ENCODE peak calls at places on chromosomes 7 and 10, in ten cellular contexts. One of them, this sample, is unnamed. For H3K4me1, the result is how much of the 10 kb centered on the place peaks cover.

GRCh38 chr10:680146-680545 is 9.3 kb downstream of the DIP2C start:
- DNase-seq in gastrocnemius medialis: peak
- DNase-seq in right atrium auricular region: no peak
- DNase-seq in cardiac muscle cell: no peak
- DNase-seq in transverse colon: no peak
- DNase-seq in RWPE2: no peak
- DNase-seq in sigmoid colon: no peak
- DNase-seq in OCI-LY7: no peak
- DNase-seq in upper lobe of right lung: peak
- DNase-seq in CD8-positive, alpha-beta T cell: no peak
- DNase-seq in this sample: no peak

GRCh38 chr10:29946953-29947700 is 112.3 kb downstream of the JCAD start:
- DNase-seq in OCI-LY7: no peak
- DNase-seq in right atrium auricular region: peak
- DNase-seq in RWPE2: peak
- DNase-seq in CD8-positive, alpha-beta T cell: no peak
- DNase-seq in sigmoid colon: peak
- DNase-seq in gastrocnemius medialis: peak
- DNase-seq in transverse colon: no peak
- DNase-seq in upper lobe of right lung: no peak
- DNase-seq in cardiac muscle cell: peak
- DNase-seq in this sample: peak

GRCh38 chr7:5217396-5217795 is 27.4 kb downstream of the WIPI2 start:
- DNase-seq in OCI-LY7: no peak
- DNase-seq in upper lobe of right lung: peak
- DNase-seq in sigmoid colon: peak
- DNase-seq in right atrium auricular region: no peak
- DNase-seq in CD8-positive, alpha-beta T cell: no peak
- DNase-seq in RWPE2: peak
- DNase-seq in gastrocnemius medialis: no peak
- DNase-seq in transverse colon: no peak
- DNase-seq in cardiac muscle cell: no peak
- DNase-seq in this sample: no peak

GRCh38 chr7:25069900-25070443 is 55.1 kb downstream of the CYCS start:
- DNase-seq in OCI-LY7: peak
- DNase-seq in CD8-positive, alpha-beta T cell: peak
- DNase-seq in cardiac muscle cell: peak
- DNase-seq in right atrium auricular region: peak
- DNase-seq in transverse colon: peak
- DNase-seq in upper lobe of right lung: no peak
- DNase-seq in gastrocnemius medialis: peak
- DNase-seq in RWPE2: no peak
- DNase-seq in sigmoid colon: peak
- DNase-seq in this sample: peak

GRCh38 chr7:151082151-151083070 is 882 bp downstream of the TMUB1 start:
- DNase-seq in transverse colon: no peak
- DNase-seq in OCI-LY7: no peak
- DNase-seq in CD8-positive, alpha-beta T cell: no peak
- DNase-seq in upper lobe of right lung: no peak
- DNase-seq in gastrocnemius medialis: no peak
- DNase-seq in RWPE2: peak
- DNase-seq in sigmoid colon: no peak
- DNase-seq in right atrium auricular region: no peak
- DNase-seq in cardiac muscle cell: no peak
- DNase-seq in this sample: no peak

GRCh38 chr10:101775273-101776131 is at the start of gene FGF8:
- DNase-seq in cardiac muscle cell: no peak
- DNase-seq in RWPE2: no peak
- DNase-seq in CD8-positive, alpha-beta T cell: no peak
- DNase-seq in right atrium auricular region: no peak
- DNase-seq in transverse colon: no peak
- DNase-seq in upper lobe of right lung: peak
- DNase-seq in sigmoid colon: peak
- DNase-seq in gastrocnemius medialis: no peak
- DNase-seq in OCI-LY7: no peak
- DNase-seq in this sample: peak

GRCh38 chr7:20144801-20145200 is 72.4 kb downstream of the MACC1 start:
- DNase-seq in upper lobe of right lung: no peak
- DNase-seq in transverse colon: no peak
- DNase-seq in gastrocnemius medialis: no peak
- DNase-seq in OCI-LY7: no peak
- DNase-seq in CD8-positive, alpha-beta T cell: no peak
- DNase-seq in right atrium auricular region: no peak
- DNase-seq in sigmoid colon: no peak
- DNase-seq in cardiac muscle cell: no peak
- DNase-seq in RWPE2: no peak
- DNase-seq in this sample: no peak

GRCh38 chr7:2527505-2528464 is 8.2 kb downstream of the LFNG start:
- DNase-seq in sigmoid colon: no peak
- DNase-seq in OCI-LY7: no peak
- DNase-seq in RWPE2: peak
- DNase-seq in right atrium auricular region: no peak
- DNase-seq in CD8-positive, alpha-beta T cell: peak
- DNase-seq in cardiac muscle cell: peak
- DNase-seq in transverse colon: peak
- DNase-seq in gastrocnemius medialis: no peak
- DNase-seq in upper lobe of right lung: no peak
- DNase-seq in this sample: no peak

GRCh38 chr10:82757907-82758306 is 882.9 kb downstream of the NRG3 start:
- DNase-seq in transverse colon: no peak
- DNase-seq in upper lobe of right lung: no peak
- DNase-seq in right atrium auricular region: no peak
- DNase-seq in sigmoid colon: no peak
- DNase-seq in CD8-positive, alpha-beta T cell: no peak
- DNase-seq in cardiac muscle cell: no peak
- DNase-seq in gastrocnemius medialis: no peak
- DNase-seq in RWPE2: no peak
- DNase-seq in OCI-LY7: no peak
- DNase-seq in this sample: no peak

GRCh38 chr7:74044366-74045350 is 16.7 kb downstream of the ELN start:
- DNase-seq in transverse colon: no peak
- DNase-seq in CD8-positive, alpha-beta T cell: no peak
- DNase-seq in cardiac muscle cell: no peak
- DNase-seq in OCI-LY7: no peak
- DNase-seq in gastrocnemius medialis: no peak
- DNase-seq in RWPE2: no peak
- DNase-seq in right atrium auricular region: no peak
- DNase-seq in upper lobe of right lung: no peak
- DNase-seq in sigmoid colon: no peak
- DNase-seq in this sample: no peak

GRCh38 chr7:68266004-68266579 is 1269.5 kb downstream of the TYW1 start:
- DNase-seq in sigmoid colon: no peak
- DNase-seq in RWPE2: no peak
- DNase-seq in CD8-positive, alpha-beta T cell: no peak
- DNase-seq in cardiac muscle cell: no peak
- DNase-seq in gastrocnemius medialis: no peak
- DNase-seq in right atrium auricular region: no peak
- DNase-seq in transverse colon: no peak
- DNase-seq in upper lobe of right lung: no peak
- DNase-seq in OCI-LY7: no peak
- DNase-seq in this sample: no peak

GRCh38 chr10:110932505-110933180 is 13.2 kb downstream of the SHOC2 start:
- DNase-seq in OCI-LY7: no peak
- DNase-seq in CD8-positive, alpha-beta T cell: no peak
- DNase-seq in cardiac muscle cell: no peak
- DNase-seq in sigmoid colon: no peak
- DNase-seq in right atrium auricular region: no peak
- DNase-seq in gastrocnemius medialis: no peak
- DNase-seq in upper lobe of right lung: no peak
- DNase-seq in transverse colon: no peak
- DNase-seq in RWPE2: no peak
- DNase-seq in this sample: no peak

GRCh38 chr10:122363722-122364463 is 10.6 kb upstream of the PLEKHA1 start:
- DNase-seq in OCI-LY7: no peak
- DNase-seq in RWPE2: no peak
- DNase-seq in sigmoid colon: no peak
- DNase-seq in upper lobe of right lung: no peak
- DNase-seq in CD8-positive, alpha-beta T cell: no peak
- DNase-seq in gastrocnemius medialis: no peak
- DNase-seq in transverse colon: no peak
- DNase-seq in cardiac muscle cell: no peak
- DNase-seq in right atrium auricular region: peak
- DNase-seq in this sample: no peak

GRCh38 chr7:130337410-130337971 is 7.1 kb upstream of the CPA5 start:
- DNase-seq in transverse colon: no peak
- DNase-seq in RWPE2: no peak
- DNase-seq in gastrocnemius medialis: no peak
- DNase-seq in OCI-LY7: no peak
- DNase-seq in upper lobe of right lung: no peak
- DNase-seq in sigmoid colon: no peak
- DNase-seq in right atrium auricular region: no peak
- DNase-seq in cardiac muscle cell: no peak
- DNase-seq in CD8-positive, alpha-beta T cell: no peak
- DNase-seq in this sample: peak
- TF ChIP-seq CTCF in transverse colon: no peak
- TF ChIP-seq CTCF in RWPE2: no peak
- TF ChIP-seq CTCF in gastrocnemius medialis: no peak
- TF ChIP-seq CTCF in OCI-LY7: no peak
- TF ChIP-seq CTCF in upper lobe of right lung: no peak
- TF ChIP-seq CTCF in sigmoid colon: no peak
- TF ChIP-seq CTCF in right atrium auricular region: no peak
- TF ChIP-seq CTCF in cardiac muscle cell: no peak
- TF ChIP-seq CTCF in CD8-positive, alpha-beta T cell: no peak
- TF ChIP-seq CTCF in this sample: peak

GRCh38 chr10:132417249-132417878 is 20.4 kb downstream of the PWWP2B start:
- DNase-seq in transverse colon: no peak
- DNase-seq in upper lobe of right lung: no peak
- DNase-seq in OCI-LY7: no peak
- DNase-seq in CD8-positive, alpha-beta T cell: no peak
- DNase-seq in sigmoid colon: no peak
- DNase-seq in RWPE2: no peak
- DNase-seq in cardiac muscle cell: no peak
- DNase-seq in right atrium auricular region: no peak
- DNase-seq in gastrocnemius medialis: no peak
- DNase-seq in this sample: no peak

GRCh38 chr10:132416566-132417248 is 19.7 kb downstream of the PWWP2B start:
- DNase-seq in OCI-LY7: no peak
- DNase-seq in sigmoid colon: no peak
- DNase-seq in transverse colon: no peak
- DNase-seq in CD8-positive, alpha-beta T cell: no peak
- DNase-seq in right atrium auricular region: no peak
- DNase-seq in gastrocnemius medialis: no peak
- DNase-seq in upper lobe of right lung: no peak
- DNase-seq in cardiac muscle cell: no peak
- DNase-seq in RWPE2: no peak
- DNase-seq in this sample: no peak

GRCh38 chr10:132419631-132420468 is 22.9 kb downstream of the PWWP2B start:
- DNase-seq in gastrocnemius medialis: no peak
- DNase-seq in transverse colon: no peak
- DNase-seq in OCI-LY7: peak
- DNase-seq in right atrium auricular region: no peak
- DNase-seq in CD8-positive, alpha-beta T cell: no peak
- DNase-seq in upper lobe of right lung: no peak
- DNase-seq in sigmoid colon: no peak
- DNase-seq in cardiac muscle cell: peak
- DNase-seq in RWPE2: no peak
- DNase-seq in this sample: peak

GRCh38 chr10:132418520-132419416 is 21.8 kb downstream of the PWWP2B start:
- DNase-seq in upper lobe of right lung: peak
- DNase-seq in OCI-LY7: peak
- DNase-seq in right atrium auricular region: no peak
- DNase-seq in cardiac muscle cell: peak
- DNase-seq in RWPE2: no peak
- DNase-seq in transverse colon: peak
- DNase-seq in CD8-positive, alpha-beta T cell: no peak
- DNase-seq in gastrocnemius medialis: peak
- DNase-seq in sigmoid colon: no peak
- DNase-seq in this sample: peak

DNA sequence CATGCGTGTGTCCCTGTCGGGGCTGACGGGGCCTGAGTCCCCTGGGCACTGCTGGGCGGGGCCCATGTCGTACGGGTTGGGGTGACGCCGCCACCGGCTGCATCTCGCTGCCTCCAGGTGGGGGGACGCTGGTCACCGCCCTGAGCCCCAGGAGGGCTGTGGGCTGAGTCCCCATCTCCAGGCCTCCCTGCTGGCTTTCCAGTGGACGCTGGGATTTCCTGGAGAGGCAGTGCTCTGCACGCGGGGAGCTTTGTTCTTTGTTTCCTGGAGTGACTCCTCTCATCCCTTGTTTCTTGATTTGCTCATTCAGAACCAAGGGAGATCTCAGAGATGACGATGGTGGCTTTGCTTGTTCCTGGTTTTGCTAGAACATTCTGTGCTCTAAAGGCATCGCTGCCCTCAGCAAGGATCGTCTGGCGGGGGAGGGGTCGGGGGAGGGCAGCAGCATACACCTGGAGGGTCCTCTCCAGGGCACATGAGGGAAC is 21.0 kb downstream of the PWWP2B start:
- DNase-seq in gastrocnemius medialis: no peak
- DNase-seq in cardiac muscle cell: peak
- DNase-seq in CD8-positive, alpha-beta T cell: no peak
- DNase-seq in right atrium auricular region: no peak
- DNase-seq in transverse colon: peak
- DNase-seq in RWPE2: no peak
- DNase-seq in sigmoid colon: no peak
- DNase-seq in OCI-LY7: no peak
- DNase-seq in upper lobe of right lung: no peak
- DNase-seq in this sample: no peak
- H3K4me1 ChIP-seq in gastrocnemius medialis: under half
- H3K4me1 ChIP-seq in cardiac muscle cell: half or more
- H3K4me1 ChIP-seq in CD8-positive, alpha-beta T cell: under half
- H3K4me1 ChIP-seq in right atrium auricular region: half or more
- H3K4me1 ChIP-seq in transverse colon: half or more
- H3K4me1 ChIP-seq in RWPE2: under half
- H3K4me1 ChIP-seq in sigmoid colon: under half
- H3K4me1 ChIP-seq in OCI-LY7: under half
- H3K4me1 ChIP-seq in upper lobe of right lung: half or more
- H3K4me1 ChIP-seq in this sample: under half

GRCh38 chr10:32384185-32384584 is 37.2 kb upstream of the EPC1 start:
- DNase-seq in transverse colon: peak
- DNase-seq in CD8-positive, alpha-beta T cell: no peak
- DNase-seq in OCI-LY7: no peak
- DNase-seq in right atrium auricular region: no peak
- DNase-seq in sigmoid colon: no peak
- DNase-seq in gastrocnemius medialis: no peak
- DNase-seq in cardiac muscle cell: no peak
- DNase-seq in upper lobe of right lung: no peak
- DNase-seq in RWPE2: no peak
- DNase-seq in this sample: no peak
- H3K4me3 ChIP-seq in transverse colon: no peak
- H3K4me3 ChIP-seq in CD8-positive, alpha-beta T cell: no peak
- H3K4me3 ChIP-seq in OCI-LY7: no peak
- H3K4me3 ChIP-seq in right atrium auricular region: no peak
- H3K4me3 ChIP-seq in sigmoid colon: no peak
- H3K4me3 ChIP-seq in gastrocnemius medialis: no peak
- H3K4me3 ChIP-seq in cardiac muscle cell: no peak
- H3K4me3 ChIP-seq in upper lobe of right lung: no peak
- H3K4me3 ChIP-seq in RWPE2: no peak
- H3K4me3 ChIP-seq in this sample: no peak

DNA sequence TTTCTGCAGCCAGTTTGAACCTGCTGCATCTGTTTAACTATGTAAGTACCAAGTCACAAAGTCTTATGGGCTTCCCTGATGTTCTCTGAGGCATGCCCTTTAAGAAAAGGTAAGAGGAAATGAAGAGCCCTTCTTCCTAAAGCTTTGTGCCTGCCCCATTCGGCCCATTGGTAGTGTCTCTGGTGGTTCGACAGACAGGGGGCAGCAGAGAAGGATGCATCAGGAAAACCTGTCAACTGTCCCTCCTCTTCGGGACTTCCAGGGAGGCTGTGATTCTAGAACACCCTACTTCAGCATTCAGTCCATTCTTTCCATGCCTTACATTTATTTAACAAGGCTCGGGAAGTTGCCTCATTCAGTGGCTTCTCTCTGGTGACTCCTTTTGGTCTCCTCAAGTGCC is 1.9 kb upstream of the SFRP4 start:
- DNase-seq in CD8-positive, alpha-beta T cell: no peak
- DNase-seq in sigmoid colon: no peak
- DNase-seq in right atrium auricular region: no peak
- DNase-seq in gastrocnemius medialis: no peak
- DNase-seq in OCI-LY7: no peak
- DNase-seq in cardiac muscle cell: no peak
- DNase-seq in upper lobe of right lung: no peak
- DNase-seq in transverse colon: no peak
- DNase-seq in RWPE2: no peak
- DNase-seq in this sample: peak
- TF ChIP-seq CTCF in CD8-positive, alpha-beta T cell: no peak
- TF ChIP-seq CTCF in sigmoid colon: no peak
- TF ChIP-seq CTCF in right atrium auricular region: no peak
- TF ChIP-seq CTCF in gastrocnemius medialis: no peak
- TF ChIP-seq CTCF in OCI-LY7: peak
- TF ChIP-seq CTCF in cardiac muscle cell: peak
- TF ChIP-seq CTCF in upper lobe of right lung: no peak
- TF ChIP-seq CTCF in transverse colon: no peak
- TF ChIP-seq CTCF in RWPE2: no peak
- TF ChIP-seq CTCF in this sample: peak